ENCODE peak calls at places on chromosomes 2 and 18, in five cellular contexts. U is skeletal muscle cell; A is stimulated activated CD4-positive, alpha-beta T cell treated with anti-CD3 and anti-CD28 coated beads, Interleukin-12 subunit alpha, Interleukin-12 subunit beta, amount 100 ng/mL, for 4 hours; N is cardiac muscle cell; C is posterior vena cava. B is an unnamed sample.

GRCh38 chr18:80076379-80076778 is 32.7 kb upstream of the ADNP2 start:
- DNase-seq in U (no peak), A (no peak), N (no peak), C (no peak), B (no peak)

GRCh38 chr2:197863744-197864143 is 59.4 kb downstream of the PLCL1 start:
- DNase-seq in N (no peak), C (no peak), U (no peak), A (no peak), B (no peak)

GRCh38 chr2:231711677-231712461 is 3.5 kb downstream of the PTMA start:
- DNase-seq in A (no peak), C (no peak), N (no peak), U (no peak), B (no peak)

GRCh38 chr2:24077535-24077877 is 1.4 kb upstream of the SF3B6 start:
- DNase-seq in U (no peak), N (no peak), C (no peak), A (no peak), B (no peak)

GRCh38 chr2:207805566-207806226 is 36.0 kb upstream of the FZD5 start:
- DNase-seq in N (no peak), U (no peak), A (no peak), C (no peak), B (no peak)

GRCh38 chr2:23412556-23413155 is 27.7 kb downstream of the KLHL29 start:
- DNase-seq in A (no peak), N (peak), C (no peak), U (no peak), B (no peak)

GRCh38 chr2:174692256-174692830 is 71.9 kb downstream of the CHRNA1 start:
- DNase-seq in A (no peak), U (no peak), N (peak), C (no peak), B (no peak)

GRCh38 chr2:98757904-98758421 is 27.0 kb upstream of the MGAT4A start:
- DNase-seq in N (peak), C (peak), U (peak), A (no peak), B (peak)

GRCh38 chr2:17538844-17539554 is 1.5 kb upstream of the VSNL1 start:
- DNase-seq in N (peak), U (no peak), A (no peak), C (peak), B (no peak)

GRCh38 chr2:2830576-2830975 is 499.5 kb upstream of the MYT1L start:
- DNase-seq in A (no peak), N (no peak), U (no peak), C (no peak), B (no peak)

GRCh38 chr2:101442667-101443061 is 32.2 kb downstream of the RFX8 start:
- DNase-seq in U (no peak), A (no peak), N (no peak), C (no peak), B (no peak)